ENCODE peak calls at places on chromosomes 7 and 10, in eight cellular contexts. N is cardiac fibroblast, P is ovary, Y is IMR-90, R is progenitor cell of endocrine pancreas, J is fibroblast of pulmonary artery, X is HL-60, Q is kidney. Z is an unnamed sample.

GRCh38 chr7:13057462-13058200 is 370.2 kb downstream of the ARL4A start:
- DNase-seq in Q (no peak), P (no peak), N (peak), X (no peak), R (no peak), J (peak), Y (no peak), Z (no peak)

GRCh38 chr7:39744620-39745019 is 121.2 kb downstream of the RALA start:
- DNase-seq in P (no peak), Q (no peak), Y (no peak), X (no peak), J (no peak), R (no peak), N (no peak), Z (no peak)

GRCh38 chr7:22231806-22232205 is 125.1 kb downstream of the RAPGEF5 start:
- DNase-seq in X (no peak), P (no peak), N (no peak), Q (no peak), R (no peak), J (no peak), Y (no peak), Z (no peak)

GRCh38 chr7:2934984-2935740 is 91.1 kb upstream of the GNA12 start:
- DNase-seq in N (no peak), Q (peak), R (no peak), X (no peak), Y (no peak), P (no peak), J (no peak), Z (no peak)

GRCh38 chr10:6840766-6841165 is 260.7 kb upstream of the PRKCQ start:
- DNase-seq in P (no peak), J (peak), Q (no peak), R (no peak), N (peak), X (no peak), Y (peak), Z (no peak)

GRCh38 chr7:77791336-77791735 is 6.9 kb downstream of the TMEM60 start:
- DNase-seq in P (no peak), Q (no peak), J (no peak), N (no peak), X (no peak), R (no peak), Y (no peak), Z (no peak)

GRCh38 chr7:130426541-130426940 is 14.3 kb downstream of the CEP41 start:
- DNase-seq in X (no peak), P (no peak), N (no peak), J (no peak), Q (no peak), Y (no peak), R (no peak), Z (no peak)

GRCh38 chr7:41628926-41629325 is 74.0 kb downstream of the INHBA start:
- DNase-seq in R (no peak), J (peak), X (no peak), P (no peak), Y (peak), N (peak), Q (no peak), Z (no peak)

GRCh38 chr7:128408709-128409434 is 910 bp downstream of the IMPDH1 start:
- DNase-seq in R (no peak), X (peak), N (no peak), Q (peak), J (no peak), P (peak), Y (peak), Z (no peak)

GRCh38 chr10:76336213-76336963 is 905.0 kb downstream of the LRMDA start:
- DNase-seq in P (peak), Y (no peak), Q (no peak), J (peak), X (no peak), N (peak), R (no peak), Z (no peak)

GRCh38 chr7:22016547-22016946 is 70.8 kb upstream of the CDCA7L start:
- DNase-seq in N (no peak), R (no peak), J (no peak), Y (no peak), P (no peak), Q (no peak), X (no peak), Z (no peak)

GRCh38 chr10:28408237-28408777 is 105.4 kb upstream of the MPP7 start:
- DNase-seq in X (no peak), N (no peak), P (no peak), Q (no peak), J (no peak), Y (no peak), R (no peak), Z (no peak)
- TF ChIP-seq CTCF in X (no peak), N (no peak), P (no peak), Q (no peak), J (no peak), Y (no peak), R (no peak), Z (peak)

DNA sequence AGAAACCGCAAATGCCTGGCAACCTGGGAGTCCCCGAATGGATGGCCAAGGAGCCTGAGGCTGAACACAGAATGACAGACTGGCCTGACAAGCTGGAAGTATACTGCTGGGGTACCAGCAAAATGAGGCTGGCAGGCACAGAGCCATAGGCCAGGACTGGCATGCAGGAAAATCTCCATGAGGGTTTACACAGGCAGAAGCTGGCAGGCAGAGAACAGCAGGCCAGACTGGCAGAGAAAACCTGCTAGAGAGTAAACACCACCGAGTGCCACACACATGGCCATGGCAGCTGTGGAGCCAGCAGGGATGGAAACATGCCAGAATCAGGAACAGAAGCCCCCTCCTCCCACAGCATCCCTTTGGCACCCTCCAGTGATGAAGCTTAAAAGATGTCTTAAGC is 63.4 kb downstream of the CRPPA start:
- DNase-seq in X (no peak), J (no peak), N (no peak), Q (no peak), R (no peak), P (no peak), Y (no peak), Z (no peak)
- TF ChIP-seq CTCF in X (no peak), J (no peak), N (no peak), Q (no peak), R (no peak), P (no peak), Y (no peak), Z (no peak)

DNA sequence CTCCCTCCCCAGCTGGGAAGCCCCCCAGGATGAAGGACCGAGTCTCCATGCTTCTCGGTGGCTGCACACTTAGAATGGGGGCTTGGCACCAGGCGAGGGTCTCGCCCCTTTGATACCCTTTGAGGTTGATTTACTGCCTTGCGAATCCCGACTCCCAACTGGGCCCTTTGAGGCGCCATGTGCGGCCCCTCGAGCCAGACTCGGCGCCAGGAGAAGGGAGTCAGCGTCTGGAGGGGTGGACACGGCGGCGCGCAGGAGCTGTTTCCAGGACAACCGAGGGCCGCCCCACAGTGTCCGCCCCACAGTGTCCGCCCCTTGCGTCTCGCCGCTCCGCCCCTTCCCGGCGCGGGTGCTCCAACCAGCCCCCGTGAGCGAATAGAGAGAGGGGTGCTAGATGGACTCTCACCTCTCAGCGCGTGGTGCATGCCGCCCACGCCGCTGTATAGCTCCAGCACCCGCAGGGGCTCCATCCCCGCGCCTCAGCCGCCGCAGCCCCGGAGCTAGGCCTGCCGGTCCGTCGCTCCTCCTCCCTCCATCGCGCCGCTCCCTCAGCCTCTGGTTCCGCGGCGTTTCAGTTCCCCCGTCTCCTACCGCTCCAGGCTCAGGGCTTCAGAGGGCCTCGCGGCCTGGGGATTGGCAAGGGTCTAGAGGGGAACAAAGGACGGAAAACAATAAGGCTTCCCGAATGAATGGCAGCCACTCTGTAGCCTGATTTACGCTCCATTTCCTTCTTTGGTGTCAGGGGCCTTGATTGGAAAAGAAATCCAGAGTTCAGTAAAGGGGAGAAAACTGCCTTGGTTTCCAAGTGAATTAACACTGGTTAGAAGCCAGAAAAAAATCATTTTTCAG is at the start of gene TRDMT1:
- DNase-seq in Q (peak), X (peak), Y (peak), N (peak), J (peak), R (peak), P (peak), Z (peak)
- TF ChIP-seq CTCF in Q (no peak), X (no peak), Y (no peak), N (no peak), J (no peak), R (no peak), P (no peak), Z (no peak)

GRCh38 chr7:117014099-117014656 is 60.9 kb downstream of the ST7 start:
- DNase-seq in Y (no peak), J (no peak), Q (no peak), X (no peak), P (no peak), R (no peak), N (no peak), Z (no peak)

GRCh38 chr7:117014673-117015133 is 61.4 kb downstream of the ST7 start:
- DNase-seq in P (peak), N (peak), Y (peak), X (peak), R (no peak), J (peak), Q (no peak), Z (no peak)

GRCh38 chr7:117011419-117012260 is 58.3 kb downstream of the ST7 start:
- DNase-seq in N (no peak), Y (no peak), X (no peak), J (no peak), P (no peak), Q (no peak), R (no peak), Z (no peak)

GRCh38 chr7:117010375-117011133 is 57.3 kb downstream of the ST7 start:
- DNase-seq in N (peak), P (no peak), J (no peak), Y (peak), X (no peak), R (no peak), Q (no peak), Z (no peak)

DNA sequence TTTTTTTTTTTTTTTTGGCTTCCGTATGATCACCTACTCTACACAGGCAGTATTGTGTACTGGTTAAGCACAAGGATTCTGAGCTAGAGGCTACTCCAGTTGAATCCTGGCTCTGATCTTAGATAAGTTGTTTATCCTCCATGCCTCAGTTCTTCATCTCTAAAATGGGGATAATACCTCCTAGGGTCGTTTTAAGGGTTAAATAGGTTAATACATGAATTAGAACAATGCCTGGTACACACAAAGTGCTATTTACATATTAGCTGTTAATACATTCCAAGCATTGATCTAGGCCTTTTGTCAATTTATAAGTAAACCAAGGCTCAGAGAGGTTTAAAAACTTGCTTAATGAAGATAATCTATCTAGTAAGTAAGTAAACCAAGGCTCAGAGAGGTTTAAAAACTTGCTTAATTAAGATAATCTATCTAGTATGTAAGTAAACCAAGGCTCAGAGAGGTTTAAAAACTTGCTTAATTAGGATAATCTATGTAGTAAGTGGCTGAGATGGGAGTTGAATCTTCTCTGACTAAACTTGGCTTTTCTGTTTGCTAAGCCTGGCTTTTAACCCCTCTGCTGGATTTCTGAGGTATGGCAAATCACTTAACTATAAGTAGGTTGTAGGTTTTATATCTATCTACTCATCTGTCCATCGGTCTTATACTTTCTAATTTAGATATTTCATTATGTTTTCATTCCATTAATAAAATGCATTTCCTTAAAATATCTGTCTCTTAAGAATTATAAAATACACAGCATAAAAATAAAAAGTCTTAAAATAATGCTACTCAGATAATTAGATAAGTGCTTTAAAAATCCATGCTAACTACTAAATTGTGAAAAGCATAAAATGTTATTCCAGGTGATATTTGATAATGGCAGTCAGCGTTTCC is 59.2 kb downstream of the ST7 start:
- DNase-seq in N (peak), P (no peak), X (peak), Y (peak), Q (no peak), R (no peak), J (peak), Z (no peak)
- TF ChIP-seq CTCF in N (peak), P (no peak), X (peak), Y (peak), Q (no peak), R (peak), J (peak), Z (no peak)